ENCODE peak calls at places on chromosomes 2 and 18, in six cellular contexts. One of them, this sample, is unnamed.

GRCh38 chr2:46430992-46431391 is 48.4 kb upstream of the TMEM247 start:
- DNase-seq in A549: no peak
- DNase-seq in GM12878: no peak
- DNase-seq in endothelial cell of umbilical vein: no peak
- DNase-seq in HepG2: no peak
- DNase-seq in K562: no peak
- DNase-seq in this sample: no peak

GRCh38 chr2:239266436-239266770 is 134.4 kb downstream of the HDAC4 start:
- DNase-seq in A549: no peak
- DNase-seq in GM12878: no peak
- DNase-seq in endothelial cell of umbilical vein: no peak
- DNase-seq in HepG2: no peak
- DNase-seq in K562: no peak
- DNase-seq in this sample: no peak

GRCh38 chr2:100673691-100674485 is 111.1 kb downstream of the PDCL3 start:
- DNase-seq in A549: no peak
- DNase-seq in GM12878: no peak
- DNase-seq in endothelial cell of umbilical vein: no peak
- DNase-seq in HepG2: no peak
- DNase-seq in K562: no peak
- DNase-seq in this sample: no peak

GRCh38 chr2:208179028-208179609 is 10.7 kb downstream of the C2orf80 start:
- DNase-seq in A549: peak; percentile 21
- DNase-seq in GM12878: no peak
- DNase-seq in endothelial cell of umbilical vein: no peak
- DNase-seq in HepG2: peak; percentile 78
- DNase-seq in K562: no peak
- DNase-seq in this sample: peak; percentile 45

GRCh38 chr2:171235262-171235881 is 74.7 kb upstream of the TLK1 start:
- DNase-seq in A549: no peak
- DNase-seq in GM12878: no peak
- DNase-seq in endothelial cell of umbilical vein: no peak
- DNase-seq in HepG2: no peak
- DNase-seq in K562: no peak
- DNase-seq in this sample: no peak

GRCh38 chr2:124120246-124120645 is 95.2 kb downstream of the CNTNAP5 start:
- DNase-seq in A549: no peak
- DNase-seq in GM12878: no peak
- DNase-seq in endothelial cell of umbilical vein: no peak
- DNase-seq in HepG2: no peak
- DNase-seq in K562: no peak
- DNase-seq in this sample: no peak

GRCh38 chr2:237552911-237553310 is 13.5 kb upstream of the PRLH start:
- DNase-seq in A549: no peak
- DNase-seq in GM12878: no peak
- DNase-seq in endothelial cell of umbilical vein: no peak
- DNase-seq in HepG2: no peak
- DNase-seq in K562: no peak
- DNase-seq in this sample: peak; percentile 46

GRCh38 chr2:169767243-169767888 is 31.3 kb upstream of the SSB start:
- DNase-seq in A549: peak; percentile 61
- DNase-seq in GM12878: no peak
- DNase-seq in endothelial cell of umbilical vein: peak; percentile 62
- DNase-seq in HepG2: peak; percentile 63
- DNase-seq in K562: peak; percentile 77
- DNase-seq in this sample: peak; percentile 60

GRCh38 chr2:130852521-130853115 is 15.9 kb downstream of the ARHGEF4 start:
- DNase-seq in A549: no peak
- DNase-seq in GM12878: no peak
- DNase-seq in endothelial cell of umbilical vein: no peak
- DNase-seq in HepG2: no peak
- DNase-seq in K562: no peak
- DNase-seq in this sample: no peak

GRCh38 chr2:235366390-235366789 is 127.5 kb upstream of the AGAP1 start:
- DNase-seq in A549: no peak
- DNase-seq in GM12878: no peak
- DNase-seq in endothelial cell of umbilical vein: no peak
- DNase-seq in HepG2: no peak
- DNase-seq in K562: no peak
- DNase-seq in this sample: no peak

GRCh38 chr18:29361843-29362242 is 1184.9 kb upstream of the CDH2 start:
- DNase-seq in A549: peak; percentile 0
- DNase-seq in GM12878: no peak
- DNase-seq in endothelial cell of umbilical vein: no peak
- DNase-seq in HepG2: no peak
- DNase-seq in K562: peak; percentile 23
- DNase-seq in this sample: peak; percentile 18

GRCh38 chr2:207115715-207116364 is 49.9 kb downstream of the KLF7 start:
- DNase-seq in A549: no peak
- DNase-seq in GM12878: no peak
- DNase-seq in endothelial cell of umbilical vein: peak; percentile 36
- DNase-seq in HepG2: no peak
- DNase-seq in K562: no peak
- DNase-seq in this sample: no peak

GRCh38 chr2:199581504-199581903 is 123.8 kb upstream of the SATB2 start:
- DNase-seq in A549: no peak
- DNase-seq in GM12878: no peak
- DNase-seq in endothelial cell of umbilical vein: peak; percentile 22
- DNase-seq in HepG2: no peak
- DNase-seq in K562: no peak
- DNase-seq in this sample: no peak

GRCh38 chr2:18703555-18703954 is 114.2 kb upstream of the NT5C1B start:
- DNase-seq in A549: no peak
- DNase-seq in GM12878: no peak
- DNase-seq in endothelial cell of umbilical vein: no peak
- DNase-seq in HepG2: no peak
- DNase-seq in K562: no peak
- DNase-seq in this sample: no peak

GRCh38 chr2:18077724-18078123 is 199.3 kb downstream of the KCNS3 start:
- DNase-seq in A549: no peak
- DNase-seq in GM12878: no peak
- DNase-seq in endothelial cell of umbilical vein: no peak
- DNase-seq in HepG2: no peak
- DNase-seq in K562: no peak
- DNase-seq in this sample: peak; percentile 90

GRCh38 chr2:26901326-26902183 is 53.6 kb downstream of the DPYSL5 start:
- DNase-seq in A549: no peak
- DNase-seq in GM12878: no peak
- DNase-seq in endothelial cell of umbilical vein: no peak
- DNase-seq in HepG2: no peak
- DNase-seq in K562: no peak
- DNase-seq in this sample: no peak

GRCh38 chr2:82857952-82858351 is 1601.1 kb downstream of the SUCLG1 start:
- DNase-seq in A549: no peak
- DNase-seq in GM12878: no peak
- DNase-seq in endothelial cell of umbilical vein: no peak
- DNase-seq in HepG2: no peak
- DNase-seq in K562: no peak
- DNase-seq in this sample: no peak

GRCh38 chr2:241900251-241901017 is 30.9 kb downstream of the RTP5 start:
- DNase-seq in A549: no peak
- DNase-seq in GM12878: no peak
- DNase-seq in endothelial cell of umbilical vein: no peak
- DNase-seq in HepG2: no peak
- DNase-seq in K562: no peak
- DNase-seq in this sample: no peak

GRCh38 chr2:20182241-20182931 is 42.5 kb downstream of the SDC1 start:
- DNase-seq in A549: peak; percentile 94
- DNase-seq in GM12878: no peak
- DNase-seq in endothelial cell of umbilical vein: no peak
- DNase-seq in HepG2: no peak
- DNase-seq in K562: peak; percentile 82
- DNase-seq in this sample: peak; percentile 22

GRCh38 chr2:26284132-26284531 is 39.4 kb downstream of the HADHB start:
- DNase-seq in A549: no peak
- DNase-seq in GM12878: no peak
- DNase-seq in endothelial cell of umbilical vein: no peak
- DNase-seq in HepG2: no peak
- DNase-seq in K562: no peak
- DNase-seq in this sample: no peak

GRCh38 chr2:7860693-7861092 is 821.2 kb upstream of the ID2 start:
- DNase-seq in A549: no peak
- DNase-seq in GM12878: no peak
- DNase-seq in endothelial cell of umbilical vein: no peak
- DNase-seq in HepG2: no peak
- DNase-seq in K562: no peak
- DNase-seq in this sample: no peak

GRCh38 chr2:122307772-122308171 is 552.3 kb downstream of the TSN start:
- DNase-seq in A549: no peak
- DNase-seq in GM12878: no peak
- DNase-seq in endothelial cell of umbilical vein: no peak
- DNase-seq in HepG2: no peak
- DNase-seq in K562: no peak
- DNase-seq in this sample: no peak

GRCh38 chr2:233602076-233602475 is 15.4 kb upstream of the UGT1A8 start:
- DNase-seq in A549: no peak
- DNase-seq in GM12878: no peak
- DNase-seq in endothelial cell of umbilical vein: no peak
- DNase-seq in HepG2: no peak
- DNase-seq in K562: no peak
- DNase-seq in this sample: no peak

GRCh38 chr2:36663851-36664715 is 32.4 kb upstream of the VIT start:
- DNase-seq in A549: peak; percentile 85
- DNase-seq in GM12878: no peak
- DNase-seq in endothelial cell of umbilical vein: peak; percentile 82
- DNase-seq in HepG2: peak; percentile 81
- DNase-seq in K562: peak; percentile 68
- DNase-seq in this sample: peak; percentile 79

GRCh38 chr2:43178602-43179542 is 47.5 kb downstream of the ZFP36L2 start:
- DNase-seq in A549: peak; percentile 90
- DNase-seq in GM12878: no peak
- DNase-seq in endothelial cell of umbilical vein: peak; percentile 97
- DNase-seq in HepG2: peak; percentile 90
- DNase-seq in K562: peak; percentile 97
- DNase-seq in this sample: peak; percentile 98

GRCh38 chr2:189116059-189116458 is 63.5 kb downstream of the COL5A2 start:
- DNase-seq in A549: no peak
- DNase-seq in GM12878: no peak
- DNase-seq in endothelial cell of umbilical vein: no peak
- DNase-seq in HepG2: no peak
- DNase-seq in K562: no peak
- DNase-seq in this sample: no peak

GRCh38 chr18:49851624-49852023 is 38.3 kb upstream of the ACAA2 start:
- DNase-seq in A549: no peak
- DNase-seq in GM12878: no peak
- DNase-seq in endothelial cell of umbilical vein: no peak
- DNase-seq in HepG2: no peak
- DNase-seq in K562: no peak
- DNase-seq in this sample: no peak

GRCh38 chr2:3670376-3670775 is 12.4 kb downstream of the ALLC start:
- DNase-seq in A549: no peak
- DNase-seq in GM12878: no peak
- DNase-seq in endothelial cell of umbilical vein: no peak
- DNase-seq in HepG2: no peak
- DNase-seq in K562: no peak
- DNase-seq in this sample: no peak

GRCh38 chr2:10372195-10372861 is 69.6 kb downstream of the HPCAL1 start:
- DNase-seq in A549: no peak
- DNase-seq in GM12878: no peak
- DNase-seq in endothelial cell of umbilical vein: no peak
- DNase-seq in HepG2: no peak
- DNase-seq in K562: no peak
- DNase-seq in this sample: no peak

GRCh38 chr2:238427435-238428162 is 872 bp downstream of the ASB1 start:
- DNase-seq in A549: no peak
- DNase-seq in GM12878: no peak
- DNase-seq in endothelial cell of umbilical vein: peak; percentile 8
- DNase-seq in HepG2: no peak
- DNase-seq in K562: no peak
- DNase-seq in this sample: peak; percentile 57

GRCh38 chr18:6941988-6942387 is 175.6 kb downstream of the LAMA1 start:
- DNase-seq in A549: no peak
- DNase-seq in GM12878: no peak
- DNase-seq in endothelial cell of umbilical vein: no peak
- DNase-seq in HepG2: no peak
- DNase-seq in K562: no peak
- DNase-seq in this sample: no peak

GRCh38 chr18:49582579-49582978 is 20.7 kb downstream of the LIPG start:
- DNase-seq in A549: peak; percentile 8
- DNase-seq in GM12878: no peak
- DNase-seq in endothelial cell of umbilical vein: no peak
- DNase-seq in HepG2: no peak
- DNase-seq in K562: peak; percentile 6
- DNase-seq in this sample: no peak

GRCh38 chr2:53964237-53964952 is 6.4 kb downstream of the PSME4 start:
- DNase-seq in A549: no peak
- DNase-seq in GM12878: no peak
- DNase-seq in endothelial cell of umbilical vein: peak; percentile 15
- DNase-seq in HepG2: no peak
- DNase-seq in K562: no peak
- DNase-seq in this sample: no peak

GRCh38 chr2:172597191-172597842 is 41.4 kb downstream of the PDK1 start:
- DNase-seq in A549: no peak
- DNase-seq in GM12878: no peak
- DNase-seq in endothelial cell of umbilical vein: no peak
- DNase-seq in HepG2: no peak
- DNase-seq in K562: no peak
- DNase-seq in this sample: no peak

GRCh38 chr18:42474577-42474976 is 519.5 kb downstream of the PIK3C3 start:
- DNase-seq in A549: no peak
- DNase-seq in GM12878: no peak
- DNase-seq in endothelial cell of umbilical vein: no peak
- DNase-seq in HepG2: no peak
- DNase-seq in K562: no peak
- DNase-seq in this sample: no peak

GRCh38 chr2:16394072-16394985 is 271.3 kb downstream of the CYRIA start:
- DNase-seq in A549: no peak
- DNase-seq in GM12878: no peak
- DNase-seq in endothelial cell of umbilical vein: no peak
- DNase-seq in HepG2: peak; percentile 39
- DNase-seq in K562: peak; percentile 32
- DNase-seq in this sample: peak; percentile 7
- TF ChIP-seq MYC in A549: no peak
- TF ChIP-seq MYC in GM12878: no peak
- TF ChIP-seq MYC in endothelial cell of umbilical vein: no peak
- TF ChIP-seq MYC in HepG2: no peak
- TF ChIP-seq MYC in K562: no peak
- TF ChIP-seq MYC in this sample: no peak

GRCh38 chr2:85504434-85505261 is 34.3 kb upstream of the MAT2A start:
- DNase-seq in A549: peak; percentile 75
- DNase-seq in GM12878: no peak
- DNase-seq in endothelial cell of umbilical vein: peak; percentile 96
- DNase-seq in HepG2: no peak
- DNase-seq in K562: peak; percentile 54
- DNase-seq in this sample: peak; percentile 74
- TF ChIP-seq MYC in A549: peak; percentile 36
- TF ChIP-seq MYC in GM12878: no peak
- TF ChIP-seq MYC in endothelial cell of umbilical vein: peak; percentile 84
- TF ChIP-seq MYC in HepG2: no peak
- TF ChIP-seq MYC in K562: no peak
- TF ChIP-seq MYC in this sample: no peak

GRCh38 chr2:168515502-168515901 is 59.4 kb downstream of the CERS6 start:
- DNase-seq in A549: no peak
- DNase-seq in GM12878: no peak
- DNase-seq in endothelial cell of umbilical vein: no peak
- DNase-seq in HepG2: no peak
- DNase-seq in K562: no peak
- DNase-seq in this sample: no peak
- TF ChIP-seq MYC in A549: no peak
- TF ChIP-seq MYC in GM12878: no peak
- TF ChIP-seq MYC in endothelial cell of umbilical vein: no peak
- TF ChIP-seq MYC in HepG2: no peak
- TF ChIP-seq MYC in K562: no peak
- TF ChIP-seq MYC in this sample: no peak

GRCh38 chr2:215355801-215356200 is 43.9 kb downstream of the ATIC start:
- DNase-seq in A549: no peak
- DNase-seq in GM12878: no peak
- DNase-seq in endothelial cell of umbilical vein: no peak
- DNase-seq in HepG2: no peak
- DNase-seq in K562: no peak
- DNase-seq in this sample: no peak
- TF ChIP-seq MYC in A549: no peak
- TF ChIP-seq MYC in GM12878: no peak
- TF ChIP-seq MYC in endothelial cell of umbilical vein: no peak
- TF ChIP-seq MYC in HepG2: no peak
- TF ChIP-seq MYC in K562: no peak
- TF ChIP-seq MYC in this sample: no peak